ENCODE peak calls at places on chromosomes 4 and X, in four cellular contexts. K, H, B and P are unnamed samples.

GRCh38 chr4:8410641-8411271 is 29.8 kb downstream of the ACOX3 start:
- DNase-seq in K (peak), B (peak), H (peak), P (no peak)

GRCh38 chr4:116544946-116545345 is 540.4 kb downstream of the TRAM1L1 start:
- DNase-seq in B (no peak), K (no peak), H (no peak), P (no peak)

GRCh38 chr4:80072607-80073361 is at the start of gene ANTXR2:
- DNase-seq in H (peak), B (peak), K (peak), P (peak)

GRCh38 chr4:73257242-73257994 is 1.2 kb downstream of the ANKRD17 start:
- DNase-seq in K (peak), B (peak), H (peak), P (peak)

GRCh38 chr4:176432811-176433540 is 113.2 kb downstream of the SPCS3 start:
- DNase-seq in K (no peak), H (no peak), B (no peak), P (no peak)

GRCh38 chr4:145170209-145170608 is 10.2 kb downstream of the OTUD4 start:
- DNase-seq in K (no peak), H (no peak), B (no peak), P (no peak)

GRCh38 chrX:131728295-131729145 is 184.6 kb downstream of the OR13H1 start:
- DNase-seq in H (no peak), K (peak), B (no peak), P (peak)

GRCh38 chrX:128518508-128518907 is 466.3 kb upstream of the ACTRT1 start:
- DNase-seq in B (no peak), K (no peak), H (no peak), P (no peak)

GRCh38 chr4:127783971-127784519 is 1.9 kb downstream of the HSPA4L start:
- DNase-seq in H (no peak), K (no peak), B (no peak), P (no peak)

GRCh38 chr4:159455675-159456235 is 352.9 kb downstream of the RAPGEF2 start:
- DNase-seq in H (no peak), K (no peak), B (peak), P (peak)

GRCh38 chrX:72271091-72271490 is 6.0 kb downstream of the RPS4X start:
- DNase-seq in K (no peak), H (no peak), B (no peak), P (no peak)

GRCh38 chrX:8044861-8045434 is 117.7 kb upstream of the PNPLA4 start:
- DNase-seq in K (no peak), B (no peak), H (no peak), P (no peak)

GRCh38 chr4:147709999-147710398 is 21.9 kb upstream of the ARHGAP10 start:
- DNase-seq in H (no peak), K (no peak), B (peak), P (no peak)

GRCh38 chrX:91414710-91415109 is 19.9 kb upstream of the PABPC5 start:
- DNase-seq in B (no peak), K (no peak), H (no peak), P (peak)

GRCh38 chrX:109830704-109831206 is 97.7 kb upstream of the ACSL4 start:
- DNase-seq in H (no peak), B (no peak), K (no peak), P (no peak)

GRCh38 chr4:54971474-54971950 is 153.9 kb downstream of the KDR start:
- DNase-seq in B (peak), H (no peak), K (no peak), P (peak)

GRCh38 chr4:164716901-164717300 is 37.0 kb upstream of the SMIM31 start:
- DNase-seq in H (no peak), K (no peak), B (no peak), P (no peak)

GRCh38 chrX:51461053-51462050 is 35.0 kb downstream of the NUDT11 start:
- DNase-seq in K (no peak), H (no peak), B (no peak), P (peak)

GRCh38 chr4:152117501-152117900 is 356.7 kb upstream of the GATB start:
- DNase-seq in H (peak), K (no peak), B (no peak), P (no peak)

GRCh38 chr4:111883557-111883999 is 261.7 kb upstream of the FAM241A start:
- DNase-seq in H (no peak), B (no peak), K (no peak), P (no peak)

GRCh38 chr4:36426741-36427140 is 145.3 kb downstream of the DTHD1 start:
- DNase-seq in B (no peak), K (no peak), H (no peak), P (no peak)

DNA sequence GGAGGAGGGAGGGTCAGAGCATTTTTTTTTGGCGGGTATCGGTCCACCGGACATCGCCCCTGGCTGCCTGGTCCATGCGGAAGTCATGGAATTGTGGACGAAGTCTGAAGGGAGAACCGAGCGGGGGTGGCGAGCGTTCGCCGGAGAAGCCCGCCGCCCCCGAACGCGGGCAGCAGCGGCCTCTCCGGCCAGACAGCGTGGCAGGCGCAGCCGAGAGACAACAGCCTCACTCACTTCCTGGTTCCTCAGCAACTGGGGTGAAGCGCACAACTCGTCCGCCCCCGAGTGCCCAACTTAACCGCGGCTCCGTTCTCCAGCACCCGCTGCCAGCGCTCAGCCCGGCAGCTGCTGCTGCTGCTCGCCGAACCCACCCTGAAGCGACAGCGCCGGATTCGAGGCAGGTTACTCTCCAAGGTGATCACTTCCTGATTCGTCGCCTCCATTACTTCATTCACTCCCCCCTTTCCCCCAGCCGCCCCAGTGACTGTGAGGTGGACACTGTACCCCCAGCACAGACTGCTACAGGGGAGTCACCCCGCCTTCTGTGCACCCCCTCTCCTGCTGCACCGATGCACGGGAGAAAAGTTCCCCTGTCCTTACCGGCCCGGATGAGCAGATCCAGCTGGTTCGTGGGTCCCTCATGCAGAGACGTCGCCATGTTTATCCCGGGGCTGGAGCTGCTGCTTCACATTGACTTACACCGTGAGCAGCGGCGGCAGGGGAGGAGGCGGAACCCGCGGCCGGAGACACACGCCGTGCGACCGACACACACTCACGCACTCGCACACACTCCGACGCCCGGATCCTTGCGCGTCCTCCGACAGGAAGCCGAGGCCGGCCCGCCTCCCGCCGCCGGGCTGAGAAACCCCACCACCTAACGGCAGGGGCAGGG is 68.2 kb downstream of the NOCT start:
- DNase-seq in B (peak), K (peak), H (peak), P (peak)
- TF ChIP-seq CTCF in B (no peak), K (no peak), H (peak), P (peak)

GRCh38 chrX:19515615-19516105 is 352 bp upstream of the MAP3K15 start:
- DNase-seq in H (no peak), K (no peak), B (no peak), P (no peak)
- TF ChIP-seq CTCF in H (no peak), K (no peak), B (no peak), P (no peak)

GRCh38 chrX:151488677-151489076 is 74.8 kb upstream of the PASD1 start:
- DNase-seq in K (no peak), B (no peak), H (no peak), P (peak)
- TF ChIP-seq CTCF in K (no peak), B (no peak), H (no peak), P (peak)

GRCh38 chr4:153668647-153669046 is 15.4 kb upstream of the TLR2 start:
- DNase-seq in H (no peak), B (no peak), K (no peak), P (no peak)
- TF ChIP-seq CTCF in H (no peak), B (no peak), K (no peak), P (no peak)

GRCh38 chrX:39936886-39937770 is 160.6 kb downstream of the BCOR start:
- DNase-seq in K (no peak), H (no peak), B (no peak), P (peak)

GRCh38 chrX:39938466-39938865 is 159.3 kb downstream of the BCOR start:
- DNase-seq in K (no peak), B (no peak), H (no peak), P (no peak)

GRCh38 chrX:39935414-39936064 is 162.2 kb downstream of the BCOR start:
- DNase-seq in K (no peak), H (no peak), B (no peak), P (no peak)

GRCh38 chrX:39941332-39941920 is 156.3 kb downstream of the BCOR start:
- DNase-seq in B (no peak), H (no peak), K (no peak), P (no peak)

DNA sequence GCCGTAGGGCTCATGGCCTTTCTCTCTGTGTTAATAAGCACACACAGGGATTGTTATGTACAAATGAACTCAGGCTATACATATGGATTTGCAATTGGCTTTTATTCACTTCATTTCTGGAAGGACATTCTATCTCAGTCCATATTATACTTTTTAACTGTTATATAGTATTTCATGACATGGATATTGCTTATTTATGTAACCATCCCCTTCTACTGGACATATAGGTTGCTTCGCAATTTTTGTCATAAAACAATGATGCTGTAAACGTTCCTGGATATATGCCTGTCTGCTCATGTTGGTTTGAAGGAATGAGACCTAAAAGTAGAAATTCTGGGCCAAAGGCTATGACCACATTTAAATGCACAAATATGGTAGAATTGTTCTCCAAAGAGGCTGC is 158.1 kb downstream of the BCOR start:
- DNase-seq in H (no peak), B (no peak), K (no peak), P (no peak)
- TF ChIP-seq CTCF in H (no peak), B (no peak), K (no peak), P (no peak)

GRCh38 chr4:125526420-125526819 is 211.7 kb downstream of the FAT4 start:
- DNase-seq in B (no peak), K (no peak), H (no peak), P (no peak)
- TF ChIP-seq CTCF in B (peak), K (no peak), H (no peak), P (no peak)

DNA sequence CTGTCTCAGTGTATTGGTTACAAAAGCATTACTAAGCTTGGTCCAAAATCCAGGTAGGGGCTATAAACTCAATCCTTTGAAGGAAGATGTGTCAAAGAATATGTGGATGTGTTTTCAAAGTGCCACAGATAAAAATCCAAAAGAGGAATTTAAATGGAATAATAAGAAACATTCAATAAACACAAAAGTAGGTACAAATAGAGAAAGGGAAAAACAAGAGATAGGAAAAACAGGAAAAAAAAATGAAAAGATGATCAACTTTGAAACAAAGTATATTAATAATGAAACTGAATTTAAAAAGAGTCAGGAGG is 64.0 kb downstream of the PPP4R3C start:
- DNase-seq in K (no peak), B (no peak), H (no peak), P (no peak)
- TF ChIP-seq CTCF in K (no peak), B (no peak), H (no peak), P (no peak)

DNA sequence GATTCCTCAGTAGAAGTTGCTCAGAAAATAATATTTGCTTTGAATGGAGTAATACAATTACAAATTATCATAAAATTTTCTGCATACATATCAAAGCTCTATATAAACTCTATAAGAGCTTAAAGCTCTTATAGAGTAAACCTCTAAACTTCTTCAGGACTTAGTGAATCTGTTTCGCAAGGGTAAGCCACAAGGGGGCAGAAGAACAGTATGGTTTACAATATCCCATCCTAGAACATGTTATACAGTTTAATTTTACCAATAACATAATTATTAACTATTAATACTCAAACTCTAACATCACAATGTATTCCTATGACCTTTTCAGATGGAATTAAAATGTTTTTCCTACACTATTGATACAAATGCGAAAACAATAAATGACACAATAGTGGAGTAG is 33.8 kb upstream of the SPANXN1 start:
- DNase-seq in H (no peak), K (no peak), B (no peak), P (no peak)
- TF ChIP-seq CTCF in H (no peak), K (no peak), B (peak), P (peak)

GRCh38 chrX:106791495-106791894 is 11.0 kb upstream of the TBC1D8B start:
- DNase-seq in B (no peak), H (no peak), K (no peak), P (no peak)
- TF ChIP-seq CTCF in B (peak), H (no peak), K (no peak), P (no peak)

GRCh38 chrX:45154462-45154861 is 46.2 kb downstream of the DIPK2B start:
- DNase-seq in H (no peak), K (no peak), B (no peak), P (no peak)

GRCh38 chrX:45154033-45154360 is 46.7 kb downstream of the DIPK2B start:
- DNase-seq in B (no peak), H (no peak), K (no peak), P (no peak)

DNA sequence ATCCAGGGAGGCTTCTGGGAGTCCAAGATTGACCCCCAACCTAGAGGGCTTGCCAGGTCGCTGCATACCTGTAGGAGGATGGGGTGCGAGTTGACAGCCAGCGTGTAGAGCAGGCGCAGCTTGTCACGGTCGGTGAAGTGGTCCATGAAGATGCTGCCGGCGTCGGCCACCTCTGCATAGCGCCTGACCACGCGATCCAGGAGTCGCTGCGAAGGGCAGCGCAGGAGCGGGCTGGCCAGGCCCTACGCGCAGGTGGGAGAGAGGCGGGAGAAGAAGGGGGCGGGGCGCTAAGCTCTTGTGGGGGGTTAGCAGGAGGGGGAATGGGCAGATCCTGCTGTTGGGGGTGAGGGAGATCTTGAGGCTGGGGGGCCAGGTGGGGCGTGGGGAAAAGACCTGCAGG is 43.0 kb downstream of the DIPK2B start:
- DNase-seq in B (no peak), K (no peak), H (no peak), P (no peak)
- TF ChIP-seq CTCF in B (no peak), K (no peak), H (no peak), P (no peak)